ENCODE peak calls at places on chromosome 4, in four cellular contexts. One of them, this sample, is unnamed.

GRCh38 chr4:154660052-154660451 is 47.6 kb upstream of the FGG start:
- DNase-seq in GM12878: no peak
- DNase-seq in WTC11: no peak
- DNase-seq in SK-N-SH: no peak
- DNase-seq in this sample: no peak

GRCh38 chr4:101208171-101208570 is 139.2 kb downstream of the PPP3CA start:
- DNase-seq in GM12878: no peak
- DNase-seq in WTC11: no peak
- DNase-seq in SK-N-SH: no peak
- DNase-seq in this sample: no peak

GRCh38 chr4:119735136-119735770 is 106.6 kb upstream of the PDE5A start:
- DNase-seq in GM12878: no peak
- DNase-seq in WTC11: no peak
- DNase-seq in SK-N-SH: no peak
- DNase-seq in this sample: no peak

GRCh38 chr4:110769578-110769977 is 146.7 kb upstream of the PITX2 start:
- DNase-seq in GM12878: no peak
- DNase-seq in WTC11: no peak
- DNase-seq in SK-N-SH: no peak
- DNase-seq in this sample: no peak

GRCh38 chr4:36551697-36552214 is 270.3 kb downstream of the DTHD1 start:
- DNase-seq in GM12878: peak
- DNase-seq in WTC11: no peak
- DNase-seq in SK-N-SH: no peak
- DNase-seq in this sample: no peak

GRCh38 chr4:160745126-160745525 is 1418.7 kb downstream of the FSTL5 start:
- DNase-seq in GM12878: no peak
- DNase-seq in WTC11: no peak
- DNase-seq in SK-N-SH: no peak
- DNase-seq in this sample: no peak

GRCh38 chr4:76562851-76563803 is 128.1 kb downstream of the SHROOM3 start:
- DNase-seq in GM12878: no peak
- DNase-seq in WTC11: no peak
- DNase-seq in SK-N-SH: no peak
- DNase-seq in this sample: no peak

GRCh38 chr4:154349829-154350228 is 141.8 kb downstream of the DCHS2 start:
- DNase-seq in GM12878: no peak
- DNase-seq in WTC11: no peak
- DNase-seq in SK-N-SH: no peak
- DNase-seq in this sample: peak

GRCh38 chr4:37737456-37737855 is 51.3 kb upstream of the RELL1 start:
- DNase-seq in GM12878: no peak
- DNase-seq in WTC11: no peak
- DNase-seq in SK-N-SH: no peak
- DNase-seq in this sample: no peak

GRCh38 chr4:1239949-1240305 is 9.0 kb downstream of the CTBP1 start:
- DNase-seq in GM12878: no peak
- DNase-seq in WTC11: no peak
- DNase-seq in SK-N-SH: peak
- DNase-seq in this sample: no peak

GRCh38 chr4:1856920-1857699 is 1.2 kb upstream of the LETM1 start:
- DNase-seq in GM12878: no peak
- DNase-seq in WTC11: peak
- DNase-seq in SK-N-SH: peak
- DNase-seq in this sample: no peak

GRCh38 chr4:8860892-8861575 is 10.6 kb downstream of the HMX1 start:
- DNase-seq in GM12878: no peak
- DNase-seq in WTC11: peak
- DNase-seq in SK-N-SH: peak
- DNase-seq in this sample: peak

GRCh38 chr4:16765549-16765948 is 132.9 kb downstream of the LDB2 start:
- DNase-seq in GM12878: no peak
- DNase-seq in WTC11: no peak
- DNase-seq in SK-N-SH: no peak
- DNase-seq in this sample: no peak

GRCh38 chr4:186881521-186882220 is 158.0 kb upstream of the FAT1 start:
- DNase-seq in GM12878: no peak
- DNase-seq in WTC11: no peak
- DNase-seq in SK-N-SH: no peak
- DNase-seq in this sample: no peak

GRCh38 chr4:111811661-111812060 is 333.6 kb upstream of the FAM241A start:
- DNase-seq in GM12878: no peak
- DNase-seq in WTC11: no peak
- DNase-seq in SK-N-SH: no peak
- DNase-seq in this sample: no peak

GRCh38 chr4:63729519-63729918 is 679.7 kb downstream of the TECRL start:
- DNase-seq in GM12878: no peak
- DNase-seq in WTC11: no peak
- DNase-seq in SK-N-SH: no peak
- DNase-seq in this sample: no peak

GRCh38 chr4:106796866-106797265 is 239.2 kb downstream of the DKK2 start:
- DNase-seq in GM12878: no peak
- DNase-seq in WTC11: no peak
- DNase-seq in SK-N-SH: no peak
- DNase-seq in this sample: no peak

DNA sequence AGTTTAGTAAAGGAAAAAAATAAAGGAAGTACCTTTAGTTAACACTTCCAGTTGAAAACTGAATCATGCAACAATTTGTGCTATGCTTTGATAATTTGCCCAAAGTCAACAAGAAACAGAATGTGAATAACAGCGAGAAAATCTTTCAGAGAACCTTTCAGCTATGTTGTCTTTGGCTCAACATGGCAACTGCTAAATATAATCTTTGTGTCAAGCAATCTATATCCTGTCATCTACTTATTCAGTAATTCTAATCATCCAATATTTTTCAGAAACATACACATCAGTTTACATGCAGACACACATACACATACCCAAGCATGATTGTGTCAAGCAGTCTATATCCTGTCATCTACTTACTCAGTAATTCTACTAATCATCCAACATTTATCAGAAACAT is 136.0 kb upstream of the PABPC4L start:
- DNase-seq in GM12878: no peak
- DNase-seq in WTC11: no peak
- DNase-seq in SK-N-SH: no peak
- DNase-seq in this sample: no peak
- TF ChIP-seq USF1 in GM12878: no peak
- TF ChIP-seq USF1 in WTC11: no peak
- TF ChIP-seq USF1 in SK-N-SH: no peak
- TF ChIP-seq USF1 in this sample: no peak

DNA sequence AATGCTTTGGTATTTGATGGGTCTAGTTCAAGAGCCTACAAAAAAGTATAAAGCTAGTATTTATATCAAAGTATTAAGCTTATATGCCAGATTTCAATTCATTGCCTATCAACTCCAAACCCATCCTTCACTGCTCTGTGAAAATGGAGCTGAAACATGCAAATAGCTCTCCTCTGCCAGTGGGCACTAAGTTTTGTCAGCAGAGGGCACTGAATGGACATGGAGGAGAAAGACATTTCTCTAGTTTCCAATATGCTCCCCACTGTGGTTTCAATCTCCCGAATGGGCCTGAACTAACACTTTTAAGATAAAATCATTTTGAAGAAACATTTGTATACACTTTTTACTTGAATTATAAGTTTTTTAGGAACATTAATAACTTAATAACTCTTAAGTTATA is 12.4 kb downstream of the PPID start:
- DNase-seq in GM12878: no peak
- DNase-seq in WTC11: no peak
- DNase-seq in SK-N-SH: no peak
- DNase-seq in this sample: no peak
- TF ChIP-seq USF1 in GM12878: no peak
- TF ChIP-seq USF1 in WTC11: no peak
- TF ChIP-seq USF1 in SK-N-SH: no peak
- TF ChIP-seq USF1 in this sample: no peak

DNA sequence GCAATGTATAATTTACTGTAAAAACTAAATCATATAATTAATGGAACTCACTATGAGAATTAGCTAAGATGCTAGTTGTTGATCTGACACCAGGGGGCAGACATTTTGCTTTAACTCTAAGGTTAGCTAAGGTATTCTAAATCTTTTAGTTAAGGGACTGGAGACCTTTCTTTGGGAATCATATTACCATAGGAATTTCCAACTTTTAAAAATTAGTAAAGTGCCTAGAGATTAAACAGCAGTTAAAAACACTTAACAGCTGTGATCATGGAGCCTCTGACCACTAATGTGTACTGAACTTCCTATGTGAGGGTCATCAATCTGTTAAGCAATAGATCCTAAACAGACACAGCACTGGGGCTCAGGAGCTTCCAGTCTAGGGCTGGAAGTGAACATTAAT is 226.6 kb downstream of the NSUN7 start:
- DNase-seq in GM12878: no peak
- DNase-seq in WTC11: peak
- DNase-seq in SK-N-SH: peak
- DNase-seq in this sample: peak
- TF ChIP-seq USF1 in GM12878: no peak
- TF ChIP-seq USF1 in WTC11: no peak
- TF ChIP-seq USF1 in SK-N-SH: no peak
- TF ChIP-seq USF1 in this sample: no peak

DNA sequence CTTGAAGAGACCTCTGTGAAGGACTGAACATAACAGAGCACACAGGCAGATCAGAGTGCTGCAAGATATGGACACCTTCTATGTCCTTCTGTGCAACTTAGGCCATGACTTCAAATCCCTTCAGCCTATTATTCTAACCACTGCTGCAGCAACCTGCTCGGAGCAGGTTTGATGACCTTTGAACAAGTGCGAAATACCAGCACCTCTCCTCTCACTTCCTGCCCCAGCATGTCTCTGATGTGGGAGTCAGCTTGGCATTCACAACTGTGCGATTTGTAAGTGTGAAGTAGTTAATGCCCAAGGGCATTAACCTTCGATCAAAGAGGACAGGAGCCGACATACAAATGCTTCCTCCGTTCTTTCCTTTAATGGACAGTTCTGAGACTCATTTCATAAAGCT is 1.6 kb upstream of the EXOC1 start:
- DNase-seq in GM12878: no peak
- DNase-seq in WTC11: no peak
- DNase-seq in SK-N-SH: no peak
- DNase-seq in this sample: no peak
- TF ChIP-seq USF1 in GM12878: no peak
- TF ChIP-seq USF1 in WTC11: no peak
- TF ChIP-seq USF1 in SK-N-SH: no peak
- TF ChIP-seq USF1 in this sample: no peak

GRCh38 chr4:123587983-123588494 is 191.4 kb downstream of the SPRY1 start:
- DNase-seq in GM12878: no peak
- DNase-seq in WTC11: no peak
- DNase-seq in SK-N-SH: peak
- DNase-seq in this sample: no peak
- TF ChIP-seq USF1 in GM12878: no peak
- TF ChIP-seq USF1 in WTC11: no peak
- TF ChIP-seq USF1 in SK-N-SH: no peak
- TF ChIP-seq USF1 in this sample: no peak

GRCh38 chr4:178577933-178578332 is 1135.7 kb upstream of the AGA start:
- DNase-seq in GM12878: no peak
- DNase-seq in WTC11: no peak
- DNase-seq in SK-N-SH: peak
- DNase-seq in this sample: no peak
- TF ChIP-seq USF1 in GM12878: no peak
- TF ChIP-seq USF1 in WTC11: no peak
- TF ChIP-seq USF1 in SK-N-SH: no peak
- TF ChIP-seq USF1 in this sample: no peak

GRCh38 chr4:42555828-42556227 is 101.1 kb downstream of the ATP8A1 start:
- DNase-seq in GM12878: no peak
- DNase-seq in WTC11: no peak
- DNase-seq in SK-N-SH: no peak
- DNase-seq in this sample: no peak
- TF ChIP-seq USF1 in GM12878: no peak
- TF ChIP-seq USF1 in WTC11: no peak
- TF ChIP-seq USF1 in SK-N-SH: no peak
- TF ChIP-seq USF1 in this sample: no peak

This sample was measured in K562.